ENCODE peak calls at places on chromosomes 16 and 17, in seven cellular contexts. V is endodermal cell, L is dermis microvascular lymphatic vessel endothelial cell, E is EL, A is tibial artery, X is epithelial cell of esophagus, P is PC-3. G is an unnamed sample.

GRCh38 chr17:61157246-61157887 is 242.3 kb upstream of the TBX2 start:
- DNase-seq in V (no peak), L (no peak), E (peak; percentile 30), A (no peak), X (peak; percentile 9), P (no peak), G (no peak)

GRCh38 chr16:11165894-11166665 is 89.9 kb downstream of the SOCS1 start:
- DNase-seq in V (no peak), L (no peak), E (no peak), A (no peak), X (no peak), P (no peak), G (no peak)

GRCh38 chr16:59905628-59906027 is 1171.5 kb upstream of the GOT2 start:
- DNase-seq in V (no peak), L (no peak), E (peak; percentile 80), A (no peak), X (peak; percentile 87), P (peak; percentile 50), G (no peak)

GRCh38 chr17:45091778-45092425 is 30.8 kb downstream of the NMT1 start:
- DNase-seq in V (no peak), L (no peak), E (peak; percentile 53), A (no peak), X (peak; percentile 39), P (peak; percentile 53), G (no peak)

GRCh38 chr17:43018008-43018853 is 4.0 kb downstream of the VAT1 start:
- DNase-seq in V (peak; percentile 73), L (peak; percentile 32), E (no peak), A (no peak), X (no peak), P (no peak), G (no peak)

GRCh38 chr16:79757968-79758367 is 157.4 kb upstream of the MAF start:
- DNase-seq in V (no peak), L (no peak), E (no peak), A (no peak), X (no peak), P (no peak), G (no peak)

GRCh38 chr16:720990-721764 is at the start of gene ANTKMT:
- DNase-seq in V (peak; percentile 96), L (peak; percentile 29), E (peak; percentile 79), A (peak; percentile 84), X (peak; percentile 88), P (peak; percentile 79), G (peak; percentile 90)

GRCh38 chr17:74960739-74961342 is 11.7 kb downstream of the HID1 start:
- DNase-seq in V (peak; percentile 96), L (no peak), E (no peak), A (no peak), X (peak; percentile 84), P (no peak), G (peak; percentile 93)

GRCh38 chr16:53052519-53053501 is at the start of gene CHD9NB:
- DNase-seq in V (peak; percentile 45), L (no peak), E (peak; percentile 84), A (no peak), X (peak; percentile 99), P (peak; percentile 71), G (peak; percentile 79)

GRCh38 chr17:78879679-78880186 is 23.3 kb downstream of the CEP295NL start:
- DNase-seq in V (no peak), L (peak; percentile 91), E (peak; percentile 96), A (no peak), X (no peak), P (no peak), G (peak; percentile 98)

GRCh38 chr16:12611916-12612597 is 191.6 kb downstream of the CPPED1 start:
- DNase-seq in V (no peak), L (no peak), E (no peak), A (no peak), X (no peak), P (no peak), G (peak; percentile 26)

GRCh38 chr16:85088570-85089214 is 23.6 kb downstream of the CIBAR2 start:
- DNase-seq in V (no peak), L (no peak), E (no peak), A (no peak), X (peak; percentile 24), P (no peak), G (no peak)

G was measured in SW480.